ENCODE peak calls at places on chromosome 22, in ten cellular contexts. A is K562, I is MM.1S, U is mesendoderm, H is tibial artery, L is mesenchymal stem cell, F is PC-3, B is right lobe of liver, O is heart left ventricle, E is Peyer's patch. W is an unnamed sample. For H3K4me1, the result is how much of the 10 kb centered on the place peaks cover.

GRCh38 chr22:24937114-24937513 is 9.4 kb downstream of the LHFPL7 start:
- DNase-seq in A (no peak), I (no peak), U (peak), H (no peak), L (peak), F (peak), B (no peak), O (no peak), E (no peak), W (peak)

GRCh38 chr22:24727218-24727851 is 47.2 kb downstream of the PIWIL3 start:
- DNase-seq in A (peak), I (no peak), U (no peak), H (no peak), L (peak), F (peak), B (no peak), O (no peak), E (no peak), W (peak)

GRCh38 chr22:50318356-50318697 is 8.5 kb downstream of the DENND6B start:
- DNase-seq in A (no peak), I (no peak), U (no peak), H (no peak), L (no peak), F (no peak), B (no peak), O (no peak), E (no peak), W (no peak)

GRCh38 chr22:33728847-33729246 is 191.4 kb downstream of the LARGE1 start:
- DNase-seq in A (no peak), I (no peak), U (no peak), H (no peak), L (no peak), F (no peak), B (no peak), O (no peak), E (no peak), W (no peak)

GRCh38 chr22:41915035-41915782 is at the start of gene SHISA8:
- DNase-seq in A (peak), I (peak), U (peak), H (no peak), L (peak), F (peak), B (no peak), O (no peak), E (peak), W (peak)

GRCh38 chr22:37483594-37484114 is 2.5 kb downstream of the MFNG start:
- DNase-seq in A (no peak), I (no peak), U (no peak), H (no peak), L (peak), F (no peak), B (no peak), O (no peak), E (no peak), W (no peak)

GRCh38 chr22:37581534-37581933 is 1.6 kb upstream of the LGALS2 start:
- DNase-seq in A (no peak), I (no peak), U (no peak), H (no peak), L (no peak), F (peak), B (peak), O (peak), E (peak), W (no peak)

GRCh38 chr22:25668437-25668836 is 73.6 kb upstream of the MYO18B start:
- DNase-seq in A (no peak), I (no peak), U (no peak), H (no peak), L (no peak), F (no peak), B (no peak), O (no peak), E (no peak), W (no peak)

GRCh38 chr22:44192098-44192810 is 11.5 kb downstream of the PARVG start:
- DNase-seq in A (peak), I (peak), U (peak), H (peak), L (no peak), F (peak), B (peak), O (no peak), E (no peak), W (peak)

GRCh38 chr22:43377486-43377995 is 34.3 kb upstream of the MPPED1 start:
- DNase-seq in A (no peak), I (no peak), U (no peak), H (no peak), L (no peak), F (no peak), B (no peak), O (no peak), E (no peak), W (no peak)

GRCh38 chr22:25183959-25184619 is 15.6 kb upstream of the CRYBB3 start:
- DNase-seq in A (no peak), I (no peak), U (no peak), H (no peak), L (no peak), F (no peak), B (peak), O (no peak), E (no peak), W (no peak)

GRCh38 chr22:38760477-38761201 is 4.8 kb upstream of the SUN2 start:
- DNase-seq in A (no peak), I (no peak), U (no peak), H (no peak), L (peak), F (no peak), B (no peak), O (no peak), E (no peak), W (no peak)

GRCh38 chr22:50180727-50181521 is 4.8 kb upstream of the TRABD start:
- DNase-seq in A (no peak), I (no peak), U (no peak), H (no peak), L (no peak), F (no peak), B (no peak), O (no peak), E (no peak), W (no peak)

DNA sequence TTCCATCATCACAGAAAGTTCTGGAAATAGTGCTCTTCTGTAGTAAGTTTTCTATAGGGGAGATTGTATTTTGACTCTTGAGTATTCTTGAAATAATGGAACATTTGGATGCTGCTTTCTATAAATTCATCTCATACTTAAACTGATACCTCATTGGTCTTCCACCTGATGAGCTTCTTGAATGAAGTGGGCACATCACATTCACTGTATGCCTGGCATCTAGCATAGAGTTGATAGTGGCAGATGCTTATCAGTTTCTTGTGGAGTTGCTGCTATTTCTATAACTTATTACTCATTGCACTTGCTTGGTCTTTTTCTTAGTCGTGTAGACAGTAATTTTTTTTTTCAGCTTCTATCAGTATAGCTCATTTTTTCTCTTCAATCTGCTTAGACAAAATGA is 5.4 kb downstream of the ATXN10 start:
- DNase-seq in A (no peak), I (no peak), U (no peak), H (no peak), L (no peak), F (no peak), B (no peak), O (no peak), E (no peak), W (no peak)
- H3K4me1 ChIP-seq in A (under half), I (under half), U (under half), H (under half), L (under half), F (half or more), B (under half), O (under half), E (under half), W (under half)

DNA sequence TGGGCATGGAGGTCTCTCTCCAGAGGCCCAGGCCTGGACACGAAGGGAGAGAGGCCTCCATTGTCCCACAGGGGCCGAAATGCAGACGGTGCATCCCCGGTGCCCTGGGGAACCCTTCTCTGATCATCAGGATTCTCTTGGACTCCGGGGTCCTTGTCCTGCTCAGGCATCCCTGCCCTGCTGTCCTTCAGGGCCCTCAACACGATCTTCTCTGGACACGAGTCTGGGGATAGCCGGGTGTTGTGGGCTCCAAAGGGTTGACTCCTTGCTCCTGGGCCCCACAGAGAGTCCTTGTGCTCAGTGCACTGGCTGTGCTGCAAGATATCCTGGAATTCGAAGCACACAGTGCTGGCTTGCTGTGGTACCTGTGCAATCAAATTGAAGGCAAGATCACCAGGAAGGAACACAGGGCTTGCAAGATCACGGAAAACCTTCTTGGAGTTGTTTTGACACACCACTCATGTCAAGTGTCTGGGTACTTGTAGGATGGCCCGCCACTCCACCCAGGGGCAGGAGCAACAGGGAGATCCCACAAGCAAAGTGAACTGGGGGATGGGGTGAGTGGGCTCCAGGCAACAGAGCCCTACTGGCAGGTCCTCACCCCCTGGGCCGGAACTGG is 61.3 kb upstream of the PRODH start:
- DNase-seq in A (no peak), I (no peak), U (no peak), H (no peak), L (no peak), F (no peak), B (no peak), O (no peak), E (no peak), W (no peak)
- H3K4me3 ChIP-seq in A (no peak), I (no peak), U (no peak), H (no peak), L (no peak), F (no peak), B (no peak), O (no peak), E (no peak), W (no peak)

DNA sequence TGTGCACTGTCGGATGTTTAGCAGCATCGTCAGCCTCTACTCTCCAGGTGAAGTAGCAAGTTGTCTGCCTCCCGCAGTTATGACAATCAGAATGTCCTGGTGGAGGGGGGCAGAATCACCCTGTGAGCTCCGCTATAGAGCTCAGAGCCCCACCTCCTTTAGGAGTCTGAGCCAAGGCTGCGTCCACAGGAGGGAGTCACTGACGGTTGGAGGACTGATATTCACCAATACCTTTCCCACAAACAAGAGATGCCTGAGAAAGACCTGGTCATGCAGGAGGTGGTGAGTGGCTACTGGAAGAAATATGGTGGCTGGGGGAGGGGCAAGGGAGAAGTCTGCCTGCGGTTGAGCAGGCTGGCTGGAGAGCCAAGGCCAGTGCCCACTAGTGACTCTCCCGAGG is 41.7 kb upstream of the ADA2 start:
- DNase-seq in A (no peak), I (no peak), U (peak), H (no peak), L (no peak), F (no peak), B (no peak), O (no peak), E (no peak), W (no peak)
- H3K4me1 ChIP-seq in A (under half), I (under half), U (under half), H (under half), L (under half), F (under half), B (under half), O (under half), E (under half), W (under half)

GRCh38 chr22:27431896-27432295 is 369.7 kb downstream of the MN1 start:
- DNase-seq in A (no peak), I (no peak), U (no peak), H (no peak), L (no peak), F (no peak), B (no peak), O (no peak), E (no peak), W (no peak)
- H3K4me3 ChIP-seq in A (no peak), I (no peak), U (no peak), H (no peak), L (no peak), F (no peak), B (no peak), O (no peak), E (no peak), W (no peak)

GRCh38 chr22:20434773-20435172 is 2.9 kb downstream of the SCARF2 start:
- DNase-seq in A (no peak), I (no peak), U (no peak), H (peak), L (no peak), F (no peak), B (no peak), O (peak), E (no peak), W (no peak)

GRCh38 chr22:20432244-20432686 is 5.4 kb downstream of the SCARF2 start:
- DNase-seq in A (no peak), I (no peak), U (no peak), H (peak), L (no peak), F (no peak), B (no peak), O (peak), E (peak), W (no peak)

GRCh38 chr22:20433191-20433590 is 4.4 kb downstream of the SCARF2 start:
- DNase-seq in A (no peak), I (no peak), U (no peak), H (no peak), L (no peak), F (no peak), B (no peak), O (peak), E (peak), W (no peak)

GRCh38 chr22:20434264-20434751 is 3.3 kb downstream of the SCARF2 start:
- DNase-seq in A (no peak), I (no peak), U (no peak), H (peak), L (no peak), F (no peak), B (no peak), O (peak), E (peak), W (no peak)

GRCh38 chr22:20433686-20434241 is 3.9 kb downstream of the SCARF2 start:
- DNase-seq in A (no peak), I (no peak), U (no peak), H (peak), L (no peak), F (no peak), B (no peak), O (peak), E (peak), W (no peak)
- H3K4me1 ChIP-seq in A (under half), I (under half), U (under half), H (under half), L (under half), F (under half), B (under half), O (half or more), E (under half), W (under half)

GRCh38 chr22:47337161-47337621 is 574.7 kb downstream of the TBC1D22A start:
- DNase-seq in A (peak), I (peak), U (no peak), H (no peak), L (no peak), F (peak), B (no peak), O (no peak), E (no peak), W (no peak)
- H3K4me3 ChIP-seq in A (no peak), I (peak), U (no peak), H (no peak), L (no peak), F (peak), B (no peak), O (no peak), E (peak), W (no peak)

GRCh38 chr22:31825513-31825912 is 71.7 kb downstream of the DEPDC5 start:
- DNase-seq in A (no peak), I (no peak), U (no peak), H (no peak), L (no peak), F (no peak), B (no peak), O (no peak), E (no peak), W (no peak)
- H3K4me1 ChIP-seq in A (under half), I (under half), U (under half), H (under half), L (under half), F (under half), B (under half), O (under half), E (under half), W (under half)

GRCh38 chr22:17782158-17782557 is 7.9 kb upstream of the BID start:
- DNase-seq in A (no peak), I (no peak), U (no peak), H (no peak), L (no peak), F (no peak), B (no peak), O (peak), E (no peak), W (no peak)
- H3K4me3 ChIP-seq in A (no peak), I (no peak), U (no peak), H (no peak), L (no peak), F (no peak), B (no peak), O (no peak), E (no peak), W (no peak)

GRCh38 chr22:36341640-36342041 is 46.1 kb downstream of the MYH9 start:
- DNase-seq in A (no peak), I (no peak), U (no peak), H (no peak), L (no peak), F (no peak), B (peak), O (no peak), E (no peak), W (no peak)
- H3K4me1 ChIP-seq in A (under half), I (under half), U (under half), H (half or more), L (under half), F (under half), B (under half), O (half or more), E (under half), W (under half)